ENCODE peak calls at places on chromosomes 3 and 15, in four cellular contexts. D, Q, W and Y are unnamed samples. For H3K4me1 and H3K9me3, the result is how much of the 10 kb centered on the place peaks cover.

GRCh38 chr15:88745696-88746095 is 57.5 kb upstream of the ACAN start:
- DNase-seq in D (no peak), Q (no peak), W (no peak), Y (no peak)

GRCh38 chr3:177106594-177106993 is 90.7 kb downstream of the TBL1XR1 start:
- DNase-seq in D (no peak), W (no peak), Q (no peak), Y (no peak)

GRCh38 chr3:87333393-87333892 is 57.1 kb upstream of the POU1F1 start:
- DNase-seq in W (peak), Q (no peak), D (peak), Y (no peak)

GRCh38 chr3:177722386-177722785 is 525.1 kb upstream of the TBL1XR1 start:
- DNase-seq in Q (no peak), D (no peak), W (no peak), Y (no peak)

GRCh38 chr3:158105124-158105709 is 1.0 kb downstream of the SHOX2 start:
- DNase-seq in Q (no peak), W (peak), D (no peak), Y (no peak)

GRCh38 chr3:47473391-47473790 is 2.4 kb downstream of the SCAP start:
- DNase-seq in D (no peak), Q (no peak), W (no peak), Y (no peak)

GRCh38 chr3:181558870-181559269 is 152.9 kb upstream of the SOX2 start:
- DNase-seq in W (no peak), Q (no peak), D (no peak), Y (no peak)

GRCh38 chr3:23656199-23656598 is 149.6 kb upstream of the UBE2E1 start:
- DNase-seq in Q (no peak), D (no peak), W (no peak), Y (no peak)

GRCh38 chr15:91866371-91866905 is 12.9 kb downstream of the SLCO3A1 start:
- DNase-seq in Q (peak), W (no peak), D (no peak), Y (no peak)

GRCh38 chr15:33565099-33565498 is 254.3 kb downstream of the RYR3 start:
- DNase-seq in W (no peak), Q (no peak), D (no peak), Y (no peak)

GRCh38 chr3:156551261-156551660 is 3.7 kb downstream of the SSR3 start:
- DNase-seq in W (no peak), Q (no peak), D (no peak), Y (no peak)

GRCh38 chr3:160810360-160810759 is 54.3 kb downstream of the PPM1L start:
- DNase-seq in W (no peak), D (no peak), Q (peak), Y (no peak)

GRCh38 chr3:186002884-186003472 is 65.2 kb upstream of the TRA2B start:
- DNase-seq in Q (no peak), D (peak), W (peak), Y (no peak)
- TF ChIP-seq CTCF in Q (peak), D (peak), W (peak), Y (no peak)

DNA sequence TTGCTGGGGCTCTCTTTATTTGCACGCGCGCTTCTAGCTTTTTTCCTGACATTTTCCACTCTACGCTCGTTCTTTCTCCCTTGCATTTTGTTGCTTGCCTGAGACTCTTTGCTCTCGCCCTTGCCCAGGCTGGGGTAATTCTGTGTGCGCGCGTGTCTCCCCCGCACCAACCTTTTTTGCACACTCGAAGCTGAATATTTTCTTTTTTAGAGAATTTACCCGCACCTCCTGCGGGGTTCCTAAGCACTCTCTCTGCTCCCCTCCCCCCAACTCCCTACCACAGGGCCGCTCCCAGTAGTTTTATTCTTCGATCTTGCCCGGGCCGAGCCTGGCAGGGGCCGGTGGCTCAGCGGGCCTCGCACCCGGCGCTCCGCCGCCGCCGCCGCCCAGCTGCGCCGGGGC is 732 bp downstream of the FAM43A start:
- DNase-seq in Q (no peak), D (peak), W (peak), Y (no peak)
- H3K4me1 ChIP-seq in Q (under half), D (under half), W (under half), Y (under half)

DNA sequence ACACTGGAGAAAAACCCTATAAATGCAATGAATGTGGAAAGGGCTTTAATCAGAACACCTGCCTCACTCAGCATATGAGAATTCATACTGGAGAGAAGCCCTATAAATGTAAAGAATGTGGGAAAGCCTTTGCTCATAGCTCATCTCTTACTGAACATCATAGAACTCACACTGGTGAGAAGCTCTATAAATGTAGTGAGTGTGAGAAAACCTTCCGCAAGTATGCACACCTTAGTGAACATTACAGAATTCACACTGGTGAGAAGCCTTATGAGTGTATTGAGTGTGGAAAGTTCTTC is 7.4 kb upstream of the ZNF501 start:
- DNase-seq in W (no peak), Q (no peak), D (no peak), Y (no peak)
- H3K9me3 ChIP-seq in W (under half), Q (half or more), D (under half), Y (under half)

GRCh38 chr15:58987036-58987435 is 427 bp upstream of the RNF111 start:
- DNase-seq in D (peak), Q (no peak), W (no peak), Y (no peak)

GRCh38 chr15:58981808-58982475 is 5.5 kb upstream of the RNF111 start:
- DNase-seq in Q (no peak), D (no peak), W (no peak), Y (no peak)

GRCh38 chr15:58988011-58988785 is 735 bp downstream of the RNF111 start:
- DNase-seq in D (peak), Q (peak), W (peak), Y (peak)

GRCh38 chr15:58987501-58988010 is at the start of gene RNF111:
- DNase-seq in W (peak), Q (peak), D (peak), Y (peak)

GRCh38 chr15:58985443-58985842 is 2.0 kb upstream of the RNF111 start:
- DNase-seq in W (no peak), D (peak), Q (peak), Y (no peak)
- TF ChIP-seq CTCF in W (no peak), D (no peak), Q (no peak), Y (no peak)

GRCh38 chr3:196590279-196590678 is 21.8 kb downstream of the FBXO45 start:
- DNase-seq in W (no peak), D (no peak), Q (no peak), Y (no peak)
- H3K4me1 ChIP-seq in W (under half), D (under half), Q (under half), Y (under half)

DNA sequence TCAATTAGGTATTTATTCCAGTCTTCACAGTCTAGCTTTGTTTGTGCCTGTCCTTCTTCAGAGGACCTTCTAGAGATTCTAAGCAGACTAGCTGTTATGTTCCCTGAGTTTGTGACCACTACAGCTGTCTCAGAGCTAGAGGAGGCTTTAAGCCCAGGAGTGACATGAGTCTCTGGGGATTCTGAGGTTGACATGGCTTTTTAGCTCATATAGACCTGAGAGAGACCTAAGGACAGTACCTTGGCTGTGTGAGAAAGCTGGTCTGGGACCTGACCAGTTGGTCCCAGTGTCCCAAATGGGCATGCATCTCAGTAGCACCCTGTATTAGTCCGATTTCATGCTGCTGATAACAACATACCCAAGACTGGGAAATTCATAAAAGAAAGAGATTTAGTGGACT is 330.2 kb downstream of the DIPK2A start:
- DNase-seq in W (no peak), D (no peak), Q (no peak), Y (no peak)
- H3K9me3 ChIP-seq in W (under half), D (under half), Q (under half), Y (under half)

GRCh38 chr15:43370975-43371974 is at the start of the genes TUBGCP4 and ZSCAN29:
- DNase-seq in W (peak), D (peak), Q (peak), Y (peak)
- TF ChIP-seq CTCF in W (peak), D (peak), Q (peak), Y (no peak)

DNA sequence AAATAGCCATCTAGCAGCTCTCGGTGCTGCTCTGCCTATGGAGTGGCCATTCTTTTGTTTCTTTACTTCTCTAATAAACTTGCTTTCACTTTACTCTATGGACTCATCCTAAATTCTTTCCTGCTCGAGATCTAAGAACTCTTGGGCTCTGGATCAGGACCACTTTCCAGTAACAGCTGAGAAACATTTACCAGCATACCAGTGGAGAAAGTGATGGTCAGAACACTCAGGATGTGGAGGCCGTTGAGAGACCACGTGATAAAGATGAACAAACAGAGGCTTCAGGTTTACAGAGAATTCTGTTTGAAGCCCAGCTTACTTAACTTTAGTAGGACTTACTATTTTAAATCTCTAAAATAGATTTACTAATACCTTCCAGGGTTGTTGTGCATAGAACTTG is 57.0 kb downstream of the FRMD4B start:
- DNase-seq in Q (no peak), W (no peak), D (no peak), Y (no peak)
- H3K4me1 ChIP-seq in Q (under half), W (under half), D (under half), Y (under half)

GRCh38 chr15:86555114-86555513 is 475.4 kb downstream of the AGBL1 start:
- DNase-seq in D (no peak), Q (no peak), W (no peak), Y (no peak)

GRCh38 chr15:86553116-86553515 is 473.4 kb downstream of the AGBL1 start:
- DNase-seq in Q (no peak), D (no peak), W (no peak), Y (no peak)

GRCh38 chr15:86555939-86556725 is 476.5 kb downstream of the AGBL1 start:
- DNase-seq in W (no peak), D (no peak), Q (no peak), Y (no peak)

GRCh38 chr15:86558252-86558651 is 478.6 kb downstream of the AGBL1 start:
- DNase-seq in D (no peak), W (no peak), Q (no peak), Y (no peak)

DNA sequence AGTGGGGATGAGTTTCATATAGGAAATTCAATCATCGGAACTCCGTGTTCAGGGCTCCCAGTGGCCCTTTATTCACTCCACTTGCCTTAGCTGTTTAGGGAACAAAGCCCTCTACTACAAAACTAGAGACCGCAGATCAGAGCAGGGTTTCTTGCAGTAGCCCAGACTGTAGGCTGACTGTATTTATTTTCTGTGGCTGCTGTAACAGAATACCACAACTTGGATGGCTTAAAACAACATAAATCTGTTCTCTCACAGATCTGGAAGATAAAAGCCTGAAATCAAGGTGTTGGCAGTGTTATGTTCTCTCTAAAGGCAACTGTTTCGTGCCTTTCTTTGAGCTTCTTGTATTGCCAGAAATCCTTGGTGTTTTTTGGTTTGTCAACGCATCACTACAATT is 479.0 kb downstream of the AGBL1 start:
- DNase-seq in W (no peak), Q (no peak), D (no peak), Y (no peak)
- H3K9me3 ChIP-seq in W (under half), Q (under half), D (under half), Y (under half)